ENCODE peak calls at places on chromosomes 7 and 10, in five cellular contexts. One of them, this sample, is unnamed.

GRCh38 chr7:5207131-5207530 is 17.1 kb downstream of the WIPI2 start:
- DNase-seq in HepG2: no peak
- DNase-seq in hepatocyte: no peak
- DNase-seq in neuronal stem cell: no peak
- DNase-seq in PC-3: no peak
- DNase-seq in this sample: no peak

GRCh38 chr10:43946445-43946844 is 297.8 kb upstream of the ZNF32 start:
- DNase-seq in HepG2: no peak
- DNase-seq in hepatocyte: no peak
- DNase-seq in neuronal stem cell: no peak
- DNase-seq in PC-3: no peak
- DNase-seq in this sample: no peak

GRCh38 chr7:19701471-19701870 is 7.4 kb downstream of the POLR1F start:
- DNase-seq in HepG2: no peak
- DNase-seq in hepatocyte: no peak
- DNase-seq in neuronal stem cell: no peak
- DNase-seq in PC-3: no peak
- DNase-seq in this sample: no peak

GRCh38 chr10:15211464-15211979 is 43.0 kb upstream of the NMT2 start:
- DNase-seq in HepG2: no peak
- DNase-seq in hepatocyte: no peak
- DNase-seq in neuronal stem cell: no peak
- DNase-seq in PC-3: peak; percentile 66
- DNase-seq in this sample: no peak

GRCh38 chr7:129825005-129825553 is 127.7 kb downstream of the UBE2H start:
- DNase-seq in HepG2: peak; percentile 78
- DNase-seq in hepatocyte: peak; percentile 83
- DNase-seq in neuronal stem cell: peak; percentile 61
- DNase-seq in PC-3: peak; percentile 91
- DNase-seq in this sample: peak; percentile 92

GRCh38 chr10:14185501-14186045 is 145.2 kb downstream of the FRMD4A start:
- DNase-seq in HepG2: peak; percentile 84
- DNase-seq in hepatocyte: no peak
- DNase-seq in neuronal stem cell: peak; percentile 62
- DNase-seq in PC-3: peak; percentile 22
- DNase-seq in this sample: peak; percentile 91

GRCh38 chr10:28722065-28722803 is 44.9 kb downstream of the BAMBI start:
- DNase-seq in HepG2: no peak
- DNase-seq in hepatocyte: peak; percentile 57
- DNase-seq in neuronal stem cell: peak; percentile 31
- DNase-seq in PC-3: peak; percentile 35
- DNase-seq in this sample: no peak

GRCh38 chr7:21617513-21617912 is 74.7 kb downstream of the DNAH11 start:
- DNase-seq in HepG2: no peak
- DNase-seq in hepatocyte: peak; percentile 9
- DNase-seq in neuronal stem cell: no peak
- DNase-seq in PC-3: no peak
- DNase-seq in this sample: peak; percentile 3

GRCh38 chr10:71272122-71272771 is 46.8 kb upstream of the SLC29A3 start:
- DNase-seq in HepG2: no peak
- DNase-seq in hepatocyte: no peak
- DNase-seq in neuronal stem cell: no peak
- DNase-seq in PC-3: peak; percentile 69
- DNase-seq in this sample: no peak

GRCh38 chr7:142440219-142441073 is 182.6 kb upstream of the PRSS58 start:
- DNase-seq in HepG2: peak; percentile 4
- DNase-seq in hepatocyte: no peak
- DNase-seq in neuronal stem cell: no peak
- DNase-seq in PC-3: peak; percentile 95
- DNase-seq in this sample: peak; percentile 67

GRCh38 chr7:33903770-33904679 is 1.3 kb upstream of the BMPER start:
- DNase-seq in HepG2: peak; percentile 3
- DNase-seq in hepatocyte: peak; percentile 54
- DNase-seq in neuronal stem cell: peak; percentile 54
- DNase-seq in PC-3: no peak
- DNase-seq in this sample: no peak

GRCh38 chr7:43479042-43479441 is 103.9 kb upstream of the STK17A start:
- DNase-seq in HepG2: peak; percentile 33
- DNase-seq in hepatocyte: no peak
- DNase-seq in neuronal stem cell: no peak
- DNase-seq in PC-3: peak; percentile 31
- DNase-seq in this sample: no peak

GRCh38 chr10:77005901-77006300 is 631.7 kb downstream of the KCNMA1 start:
- DNase-seq in HepG2: no peak
- DNase-seq in hepatocyte: no peak
- DNase-seq in neuronal stem cell: no peak
- DNase-seq in PC-3: no peak
- DNase-seq in this sample: peak; percentile 11

GRCh38 chr10:2898509-2898860 is 168.9 kb upstream of the PFKP start:
- DNase-seq in HepG2: no peak
- DNase-seq in hepatocyte: no peak
- DNase-seq in neuronal stem cell: no peak
- DNase-seq in PC-3: no peak
- DNase-seq in this sample: no peak

GRCh38 chr10:77965294-77965693 is 38.7 kb upstream of the DLG5 start:
- DNase-seq in HepG2: no peak
- DNase-seq in hepatocyte: no peak
- DNase-seq in neuronal stem cell: no peak
- DNase-seq in PC-3: peak; percentile 99
- DNase-seq in this sample: no peak

GRCh38 chr10:121831777-121832176 is 96.1 kb downstream of the ATE1 start:
- DNase-seq in HepG2: no peak
- DNase-seq in hepatocyte: no peak
- DNase-seq in neuronal stem cell: no peak
- DNase-seq in PC-3: no peak
- DNase-seq in this sample: no peak
- H3K4me3 ChIP-seq in HepG2: no peak overlapping the region
- H3K4me3 ChIP-seq in hepatocyte: no peak overlapping the region
- H3K4me3 ChIP-seq in neuronal stem cell: no peak overlapping the region
- H3K4me3 ChIP-seq in PC-3: no peak overlapping the region
- H3K4me3 ChIP-seq in this sample: no peak overlapping the region

DNA sequence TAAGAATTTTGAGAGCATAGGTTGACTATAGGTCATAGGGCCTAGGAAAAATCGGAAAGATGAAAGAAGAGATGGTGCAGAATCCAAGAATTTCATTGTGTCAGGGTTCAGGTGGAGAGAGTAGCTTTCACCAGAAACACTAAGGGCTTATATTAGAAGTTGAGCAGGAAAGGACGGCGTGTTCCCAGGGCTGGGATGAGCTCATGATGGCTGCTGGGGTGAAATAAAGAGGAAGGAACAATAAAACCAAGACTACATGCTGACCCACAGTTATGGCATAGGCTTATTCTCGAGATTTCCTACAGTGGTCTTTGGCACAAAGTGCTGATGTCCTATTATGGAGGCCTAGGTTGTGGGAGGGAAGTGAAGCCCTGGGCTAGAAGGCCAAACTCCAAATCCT is 195.8 kb downstream of the PTEN start:
- DNase-seq in HepG2: no peak
- DNase-seq in hepatocyte: no peak
- DNase-seq in neuronal stem cell: no peak
- DNase-seq in PC-3: no peak
- DNase-seq in this sample: no peak
- H3K4me1 ChIP-seq in HepG2: peaks cover 21% of the 10 kb centered on the region
- H3K4me1 ChIP-seq in hepatocyte: peaks cover 21% of the 10 kb centered on the region
- H3K4me1 ChIP-seq in neuronal stem cell: peaks cover 5% of the 10 kb centered on the region
- H3K4me1 ChIP-seq in PC-3: no peaks in the 10 kb centered on the region
- H3K4me1 ChIP-seq in this sample: peaks cover 13% of the 10 kb centered on the region

GRCh38 chr7:71705901-71706300 is 574.0 kb downstream of the GALNT17 start:
- DNase-seq in HepG2: no peak
- DNase-seq in hepatocyte: no peak
- DNase-seq in neuronal stem cell: no peak
- DNase-seq in PC-3: no peak
- DNase-seq in this sample: no peak
- H3K4me2 ChIP-seq in HepG2: no peak overlapping the region
- H3K4me2 ChIP-seq in hepatocyte: no peak overlapping the region
- H3K4me2 ChIP-seq in neuronal stem cell: no peak overlapping the region
- H3K4me2 ChIP-seq in PC-3: no peak overlapping the region
- H3K4me2 ChIP-seq in this sample: no peak overlapping the region

GRCh38 chr7:16989883-16990413 is 108.2 kb upstream of the AGR3 start:
- DNase-seq in HepG2: peak; percentile 100
- DNase-seq in hepatocyte: peak; percentile 78
- DNase-seq in neuronal stem cell: no peak
- DNase-seq in PC-3: peak; percentile 98
- DNase-seq in this sample: peak; percentile 99
- H3K4me3 ChIP-seq in HepG2: peak overlapping the region; percentile 51
- H3K4me3 ChIP-seq in hepatocyte: no peak overlapping the region
- H3K4me3 ChIP-seq in neuronal stem cell: no peak overlapping the region
- H3K4me3 ChIP-seq in PC-3: peak overlapping the region; percentile 35
- H3K4me3 ChIP-seq in this sample: peak overlapping the region; percentile 32